ENCODE peak calls at places on chromosomes 4 and X, in eight cellular contexts. I is NCI-H345, Z is tibial artery, C is GM13977, W is midbrain, B is COLO829, F is HL-60, J is T-helper 17 cell. Q is an unnamed sample.

GRCh38 chr4:114384629-114385028 is 214.0 kb upstream of the UGT8 start:
- DNase-seq in I (peak), Z (no peak), C (peak), W (peak), B (no peak), F (no peak), J (no peak), Q (no peak)

GRCh38 chr4:146124023-146124680 is 51.4 kb upstream of the LSM6 start:
- DNase-seq in I (no peak), Z (no peak), C (no peak), W (no peak), B (no peak), F (no peak), J (no peak), Q (no peak)

GRCh38 chr4:163148466-163149336 is 18.0 kb downstream of the NAF1 start:
- DNase-seq in I (no peak), Z (no peak), C (no peak), W (no peak), B (no peak), F (no peak), J (no peak), Q (no peak)

GRCh38 chr4:169677150-169677732 is 56.9 kb downstream of the CLCN3 start:
- DNase-seq in I (peak), Z (no peak), C (no peak), W (no peak), B (no peak), F (no peak), J (no peak), Q (no peak)

GRCh38 chrX:136941396-136942337 is 61.1 kb upstream of the RBMX start:
- DNase-seq in I (no peak), Z (no peak), C (no peak), W (no peak), B (no peak), F (no peak), J (no peak), Q (no peak)

GRCh38 chrX:67601771-67602170 is 58.0 kb downstream of the AR start:
- DNase-seq in I (no peak), Z (no peak), C (no peak), W (no peak), B (no peak), F (no peak), J (no peak), Q (no peak)

GRCh38 chr4:82811838-82812672 is 13.5 kb upstream of the SCD5 start:
- DNase-seq in I (peak), Z (no peak), C (no peak), W (peak), B (peak), F (no peak), J (no peak), Q (no peak)

GRCh38 chr4:137901114-137901513 is 341.0 kb downstream of the SLC7A11 start:
- DNase-seq in I (no peak), Z (no peak), C (no peak), W (no peak), B (no peak), F (no peak), J (no peak), Q (no peak)

GRCh38 chr4:79049840-79050520 is 110.7 kb upstream of the PAQR3 start:
- DNase-seq in I (peak), Z (no peak), C (no peak), W (no peak), B (no peak), F (no peak), J (no peak), Q (peak)

GRCh38 chr4:183384983-183385382 is 59.5 kb upstream of the CDKN2AIP start:
- DNase-seq in I (no peak), Z (peak), C (no peak), W (no peak), B (no peak), F (no peak), J (no peak), Q (no peak)

GRCh38 chrX:78708171-78708570 is 39.3 kb upstream of the LPAR4 start:
- DNase-seq in I (no peak), Z (no peak), C (peak), W (no peak), B (no peak), F (no peak), J (no peak), Q (no peak)

Q was measured in D721Med.